ENCODE peak calls at places on chromosomes 4 and X, in ten cellular contexts. V is GM23338, B is ascending aorta, H is neural progenitor cell, M is breast epithelium, L is endothelial cell of umbilical vein, N is Peyer's patch, S is HFF-Myc, Z is pancreas, K is mammary epithelial cell. R is an unnamed sample.

GRCh38 chr4:94621491-94622080 is 136.2 kb upstream of the BMPR1B start:
- DNase-seq in B (no peak), K (peak), V (peak), N (no peak), Z (no peak), H (peak), S (no peak), M (no peak), L (peak), R (no peak)

GRCh38 chr4:33882246-33882990 is 2361.9 kb downstream of the ARAP2 start:
- DNase-seq in Z (no peak), L (no peak), H (no peak), N (no peak), S (no peak), K (no peak), B (no peak), M (no peak), V (no peak), R (no peak)

GRCh38 chrX:47316276-47317025 is 53.9 kb upstream of the ZNF157 start:
- DNase-seq in B (no peak), M (no peak), V (peak), K (no peak), Z (no peak), N (no peak), S (no peak), H (peak), L (peak), R (no peak)

GRCh38 chr4:138290803-138291202 is 48.7 kb upstream of the SLC7A11 start:
- DNase-seq in L (no peak), Z (no peak), M (no peak), K (no peak), B (no peak), S (no peak), V (no peak), N (no peak), H (no peak), R (no peak)

GRCh38 chr4:30825008-30825765 is 105.0 kb downstream of the PCDH7 start:
- DNase-seq in V (no peak), Z (no peak), M (no peak), S (no peak), K (peak), B (no peak), N (no peak), L (peak), H (no peak), R (no peak)

GRCh38 chrX:1417921-1418875 is 26.3 kb upstream of the SLC25A6 start:
- DNase-seq in Z (peak), K (no peak), N (peak), B (no peak), L (no peak), S (no peak), V (no peak), M (no peak), H (no peak), R (no peak)

GRCh38 chrX:38941675-38942074 is 140.4 kb downstream of the MID1IP1 start:
- DNase-seq in S (no peak), H (no peak), K (no peak), Z (no peak), B (no peak), M (no peak), L (no peak), N (no peak), V (no peak), R (no peak)

GRCh38 chrX:39667191-39667590 is 430.6 kb downstream of the BCOR start:
- DNase-seq in B (no peak), L (no peak), M (no peak), K (no peak), Z (no peak), N (no peak), V (no peak), S (no peak), H (no peak), R (no peak)

GRCh38 chr4:141686146-141686775 is 49.9 kb downstream of the IL15 start:
- DNase-seq in Z (no peak), K (peak), N (no peak), H (no peak), L (peak), V (no peak), S (peak), M (no peak), B (no peak), R (no peak)

GRCh38 chr4:157115613-157116340 is 39.8 kb downstream of the GLRB start:
- DNase-seq in H (no peak), V (no peak), Z (no peak), K (peak), S (peak), N (no peak), L (peak), B (no peak), M (no peak), R (no peak)

GRCh38 chrX:115579786-115580294 is 18.9 kb downstream of the PLS3 start:
- DNase-seq in L (no peak), B (no peak), V (no peak), S (no peak), Z (no peak), K (no peak), M (no peak), N (no peak), H (peak), R (no peak)

GRCh38 chrX:127037179-127037578 is 217.7 kb downstream of the PRR32 start:
- DNase-seq in M (no peak), N (no peak), V (no peak), H (no peak), B (no peak), K (no peak), Z (no peak), L (no peak), S (no peak), R (no peak)

GRCh38 chrX:68273887-68274286 is 159.4 kb downstream of the OPHN1 start:
- DNase-seq in H (no peak), V (peak), K (no peak), L (no peak), S (no peak), M (no peak), N (no peak), Z (no peak), B (no peak), R (no peak)

DNA sequence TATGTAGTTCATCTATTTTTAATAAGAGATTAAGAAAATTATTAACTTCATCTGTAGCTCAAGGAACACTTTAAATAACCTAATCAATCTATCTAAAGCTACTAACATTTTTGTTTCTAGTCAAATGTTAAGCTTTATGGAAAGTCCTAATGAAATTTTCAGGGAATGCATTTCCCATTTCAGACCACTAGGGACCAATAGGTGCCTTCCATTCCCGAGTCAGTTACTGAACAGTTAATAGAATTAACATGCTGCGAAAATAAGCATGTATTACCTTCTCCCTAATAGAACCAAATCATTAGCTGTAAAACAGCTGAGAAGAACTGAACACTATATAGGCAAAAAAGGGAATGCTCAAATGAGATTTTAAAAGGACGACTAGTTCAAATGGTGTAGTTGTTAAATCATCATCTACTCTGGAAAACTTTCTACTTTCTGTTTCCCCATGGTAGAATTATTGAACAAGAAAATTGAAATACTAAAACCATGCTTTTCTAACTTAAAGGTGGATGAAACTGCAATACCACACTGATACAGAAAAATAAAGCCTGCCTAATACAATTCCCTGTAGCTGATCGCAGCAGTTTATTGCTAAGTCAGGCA is 22.5 kb downstream of the STX18 start:
- DNase-seq in S (no peak), L (peak), Z (no peak), V (peak), H (peak), B (no peak), K (peak), M (no peak), N (no peak), R (no peak)
- TF ChIP-seq CTCF in S (peak), L (peak), Z (peak), V (peak), H (peak), B (peak), K (peak), M (no peak), N (peak), R (no peak)

DNA sequence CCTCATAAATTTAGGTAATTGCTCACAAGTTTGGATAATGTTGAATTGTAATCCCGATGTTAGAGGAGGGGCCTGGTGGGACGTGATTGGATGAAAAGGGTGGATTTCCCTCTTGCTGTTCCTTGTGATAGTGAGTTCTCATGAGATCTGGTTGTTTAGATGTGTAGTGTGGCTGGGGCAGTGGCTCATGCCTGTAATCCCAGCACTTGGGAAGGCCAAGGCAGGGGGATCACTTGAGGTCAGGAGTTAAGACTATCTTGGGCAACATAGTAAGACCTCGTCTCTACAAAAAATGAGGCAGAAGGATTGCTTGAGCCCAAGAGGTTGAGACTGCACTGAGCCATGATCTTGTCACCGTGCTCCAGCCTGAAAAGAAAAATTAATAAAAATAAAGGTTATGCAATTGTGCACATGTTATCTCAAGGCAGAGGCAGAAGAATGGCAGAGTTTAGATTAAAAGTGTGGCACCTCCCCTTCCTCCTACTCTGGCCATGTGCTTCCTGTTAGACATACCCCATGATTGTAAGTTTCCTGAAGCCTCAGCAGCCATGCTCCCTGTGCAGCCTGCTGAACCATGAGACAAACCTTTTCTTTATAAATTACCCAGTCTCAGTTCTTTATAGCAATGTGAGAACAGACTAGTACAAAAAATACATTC is 36.5 kb downstream of the ERVMER34-1 start:
- DNase-seq in M (no peak), L (peak), K (no peak), H (no peak), Z (no peak), S (no peak), V (no peak), B (no peak), N (no peak), R (no peak)
- H3K4me3 ChIP-seq in M (no peak), L (no peak), K (no peak), H (peak), Z (no peak), S (peak), V (peak), B (no peak), N (no peak), R (no peak)

GRCh38 chrX:7147978-7148824 is at the start of gene PUDP:
- DNase-seq in L (peak), Z (peak), K (peak), B (peak), V (peak), S (no peak), M (peak), H (peak), N (peak), R (peak)
- TF ChIP-seq CTCF in L (peak), Z (no peak), K (peak), B (peak), V (no peak), S (no peak), M (peak), H (no peak), N (no peak), R (no peak)

GRCh38 chr4:108166441-108167315 is 2.1 kb downstream of the LEF1 start:
- DNase-seq in H (peak), M (no peak), L (no peak), V (peak), N (peak), B (no peak), S (no peak), K (no peak), Z (peak), R (no peak)

GRCh38 chr4:108163352-108163751 is 5.4 kb downstream of the LEF1 start:
- DNase-seq in S (no peak), L (no peak), V (no peak), Z (no peak), N (no peak), K (no peak), M (no peak), H (no peak), B (no peak), R (no peak)

GRCh38 chr4:108166038-108166437 is 2.7 kb downstream of the LEF1 start:
- DNase-seq in N (no peak), K (no peak), L (no peak), S (no peak), V (peak), H (peak), B (no peak), M (no peak), Z (no peak), R (no peak)

GRCh38 chr4:108168213-108168671 is 490 bp downstream of the LEF1 start:
- DNase-seq in N (no peak), L (peak), H (no peak), V (no peak), S (no peak), M (no peak), B (no peak), K (no peak), Z (no peak), R (no peak)

GRCh38 chr4:108165601-108166000 is 3.1 kb downstream of the LEF1 start:
- DNase-seq in H (no peak), L (no peak), K (no peak), V (no peak), S (no peak), Z (no peak), N (no peak), M (no peak), B (no peak), R (no peak)
- H3K4me3 ChIP-seq in H (peak), L (no peak), K (no peak), V (no peak), S (no peak), Z (no peak), N (peak), M (peak), B (no peak), R (no peak)

DNA sequence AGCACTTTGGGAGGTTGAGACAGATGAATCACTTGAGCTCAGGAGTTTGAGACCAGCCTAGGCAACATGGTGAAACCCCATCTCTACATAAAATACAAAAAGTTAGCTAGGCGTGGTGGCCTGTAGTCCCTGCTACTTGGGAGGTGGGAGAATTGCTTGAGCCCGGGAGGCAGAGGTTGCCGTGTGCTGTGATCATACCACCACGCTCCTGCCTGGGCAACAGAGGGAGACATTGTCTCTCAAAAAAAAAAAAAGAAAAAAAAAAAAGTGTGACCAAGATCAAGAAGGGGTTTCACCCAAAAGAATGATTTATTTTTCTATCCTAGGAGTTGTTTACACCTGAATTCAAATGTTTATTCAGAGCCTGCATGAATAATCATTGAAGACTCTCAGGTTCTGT is 572.4 kb upstream of the GALNT7 start:
- DNase-seq in V (peak), Z (no peak), B (no peak), K (no peak), L (no peak), M (no peak), N (no peak), S (no peak), H (peak), R (no peak)
- TF ChIP-seq CTCF in V (peak), Z (no peak), B (no peak), K (peak), L (no peak), M (no peak), N (no peak), S (no peak), H (peak), R (no peak)

GRCh38 chr4:24568425-24568824 is 15.9 kb downstream of the DHX15 start:
- DNase-seq in N (no peak), S (no peak), Z (no peak), L (no peak), K (no peak), B (no peak), H (no peak), M (no peak), V (no peak), R (no peak)

GRCh38 chr4:24573582-24573981 is 10.8 kb downstream of the DHX15 start:
- DNase-seq in B (no peak), H (no peak), M (no peak), K (no peak), Z (no peak), L (no peak), S (no peak), N (no peak), V (no peak), R (no peak)

GRCh38 chr4:24570172-24570571 is 14.2 kb downstream of the DHX15 start:
- DNase-seq in K (no peak), N (no peak), B (no peak), S (no peak), M (no peak), V (no peak), Z (no peak), H (no peak), L (no peak), R (no peak)

GRCh38 chr4:24570574-24571236 is 13.6 kb downstream of the DHX15 start:
- DNase-seq in M (no peak), H (no peak), K (no peak), L (no peak), B (no peak), Z (no peak), V (no peak), S (no peak), N (no peak), R (no peak)

GRCh38 chr4:24569662-24570061 is 14.7 kb downstream of the DHX15 start:
- DNase-seq in L (no peak), Z (no peak), H (no peak), M (no peak), N (no peak), B (no peak), K (no peak), S (no peak), V (no peak), R (no peak)
- H3K4me3 ChIP-seq in L (no peak), Z (no peak), H (no peak), M (no peak), N (no peak), B (no peak), K (no peak), S (no peak), V (no peak), R (no peak)

R was measured in lung.